ENCODE peak calls at places on chromosomes 1 and 21, in seven cellular contexts. I, J, Q, O, N, B and A are unnamed samples.

GRCh38 chr1:226580625-226581270 is 32.2 kb downstream of the STUM start:
- DNase-seq in O (no peak), I (no peak), B (no peak), J (no peak), N (no peak), Q (no peak), A (no peak)

GRCh38 chr21:42731264-42732032 is 78.0 kb downstream of the PDE9A start:
- DNase-seq in O (no peak), J (no peak), B (peak; percentile 76), N (no peak), Q (no peak), I (no peak), A (no peak)

GRCh38 chr1:158071106-158071505 is 77.7 kb downstream of the KIRREL1 start:
- DNase-seq in N (no peak), O (no peak), J (no peak), I (no peak), B (no peak), Q (no peak), A (no peak)

GRCh38 chr1:165877940-165878556 is 50.6 kb downstream of the UCK2 start:
- DNase-seq in J (no peak), I (peak; percentile 32), O (no peak), B (no peak), N (no peak), Q (no peak), A (no peak)

GRCh38 chr1:161172776-161173376 is 4.4 kb downstream of the B4GALT3 start:
- DNase-seq in B (no peak), I (no peak), N (no peak), Q (no peak), O (no peak), J (no peak), A (no peak)

GRCh38 chr1:116983112-116983511 is 18.4 kb upstream of the CD101 start:
- DNase-seq in J (no peak), N (no peak), Q (no peak), B (no peak), O (no peak), I (no peak), A (no peak)

GRCh38 chr1:217370757-217371156 is 260.1 kb downstream of the GPATCH2 start:
- DNase-seq in Q (no peak), J (no peak), I (no peak), N (no peak), B (no peak), O (no peak), A (no peak)

GRCh38 chr1:114466334-114467014 is 44.5 kb downstream of the TRIM33 start:
- DNase-seq in O (no peak), Q (no peak), I (peak; percentile 7), B (no peak), J (no peak), N (no peak), A (no peak)

GRCh38 chr21:26120833-26121232 is 49.7 kb downstream of the APP start:
- DNase-seq in O (no peak), N (peak; percentile 21), B (no peak), I (no peak), Q (no peak), J (no peak), A (no peak)

GRCh38 chr1:228944241-228944741 is 209.0 kb downstream of the RHOU start:
- DNase-seq in I (no peak), J (no peak), Q (no peak), B (no peak), N (no peak), O (no peak), A (no peak)

GRCh38 chr1:175750366-175751111 is 7.1 kb upstream of the TNR start:
- DNase-seq in B (no peak), I (no peak), O (peak; percentile 7), Q (no peak), N (no peak), J (no peak), A (no peak)

GRCh38 chr1:6033986-6034749 is 11.5 kb upstream of the KCNAB2 start:
- DNase-seq in J (peak; percentile 61), Q (no peak), N (peak; percentile 75), B (no peak), I (peak; percentile 12), O (peak; percentile 56), A (peak; percentile 18)

GRCh38 chr1:66412689-66413088 is 121.3 kb upstream of the SGIP1 start:
- DNase-seq in N (no peak), I (no peak), J (no peak), B (no peak), Q (no peak), O (no peak), A (no peak)

GRCh38 chr1:4699724-4700301 is 45.4 kb downstream of the AJAP1 start:
- DNase-seq in Q (no peak), O (no peak), N (no peak), J (no peak), I (peak; percentile 13), B (no peak), A (no peak)

GRCh38 chr1:4698911-4699310 is 44.5 kb downstream of the AJAP1 start:
- DNase-seq in Q (no peak), O (no peak), J (no peak), I (no peak), N (no peak), B (no peak), A (no peak)

GRCh38 chr1:4696753-4697152 is 42.3 kb downstream of the AJAP1 start:
- DNase-seq in J (no peak), Q (no peak), N (no peak), I (no peak), B (no peak), O (no peak), A (no peak)

GRCh38 chr1:4696161-4696745 is 41.8 kb downstream of the AJAP1 start:
- DNase-seq in N (no peak), O (no peak), J (no peak), B (no peak), Q (no peak), I (no peak), A (no peak)

DNA sequence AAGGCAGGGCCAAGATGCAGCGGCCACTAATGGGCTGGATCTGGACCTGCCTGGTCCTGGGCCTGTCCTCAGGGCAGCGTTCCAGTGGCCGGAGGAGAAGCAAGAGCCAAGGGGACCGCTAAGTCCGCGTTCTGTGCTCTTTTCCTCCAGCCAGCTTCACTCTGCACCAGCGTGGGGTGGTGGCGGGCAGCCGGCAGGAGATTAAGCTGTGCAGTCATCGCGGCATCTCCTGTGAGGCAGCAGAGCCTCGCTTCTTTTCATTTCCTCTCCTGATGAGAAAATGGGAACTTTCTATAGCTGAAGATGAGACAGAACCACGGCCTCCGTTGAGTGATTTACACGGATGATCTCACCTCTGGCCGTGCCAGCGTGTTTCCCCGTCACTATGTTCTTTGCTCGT is 43.4 kb downstream of the AJAP1 start:
- DNase-seq in Q (no peak), I (no peak), J (no peak), O (no peak), N (no peak), B (no peak), A (no peak)
- H3K4me1 ChIP-seq in Q (peaks cover 2% of the 10 kb centered on the region), I (no peaks in the 10 kb centered on the region), J (no peaks in the 10 kb centered on the region), O (no peaks in the 10 kb centered on the region), N (no peaks in the 10 kb centered on the region), B (peaks cover 4% of the 10 kb centered on the region), A (no peaks in the 10 kb centered on the region)

DNA sequence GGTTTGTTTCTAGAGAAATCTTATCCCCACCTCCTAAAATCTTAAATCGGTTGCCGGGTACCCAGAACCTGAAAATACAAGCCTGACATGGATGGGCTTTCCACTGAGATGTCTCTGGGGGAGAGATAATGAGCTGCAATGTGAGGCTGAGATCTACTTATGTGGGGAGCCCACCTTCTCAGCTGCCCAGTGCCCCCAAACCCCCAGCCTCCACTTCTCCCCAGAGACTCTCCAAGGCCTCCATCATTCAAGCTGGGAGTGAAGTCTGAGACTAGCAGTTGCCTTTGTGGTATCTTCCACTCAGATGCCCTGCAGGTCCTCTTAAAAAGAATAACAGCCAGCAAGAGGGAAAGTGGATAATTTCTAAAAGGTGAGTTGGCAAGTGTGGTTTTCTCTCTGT is 11.7 kb upstream of the ACTRT2 start:
- DNase-seq in J (no peak), B (no peak), O (no peak), N (no peak), I (no peak), Q (no peak), A (no peak)
- H3K9me3 ChIP-seq in J (peaks cover 16% of the 10 kb centered on the region), B (peaks cover 18% of the 10 kb centered on the region), O (no peaks in the 10 kb centered on the region), N (no peaks in the 10 kb centered on the region), I (peaks cover 10% of the 10 kb centered on the region), Q (peaks cover 40% of the 10 kb centered on the region), A (peaks cover 7% of the 10 kb centered on the region)

GRCh38 chr1:170685166-170685565 is 21.2 kb downstream of the PRRX1 start:
- DNase-seq in I (no peak), N (no peak), Q (no peak), B (no peak), O (no peak), J (no peak), A (no peak)

GRCh38 chr1:170682809-170683208 is 18.9 kb downstream of the PRRX1 start:
- DNase-seq in Q (no peak), I (no peak), O (no peak), B (no peak), J (no peak), N (no peak), A (no peak)

GRCh38 chr1:170680428-170680827 is 16.5 kb downstream of the PRRX1 start:
- DNase-seq in Q (no peak), N (no peak), J (no peak), O (no peak), B (no peak), I (no peak), A (no peak)

GRCh38 chr1:170678196-170678595 is 14.3 kb downstream of the PRRX1 start:
- DNase-seq in O (no peak), N (no peak), J (no peak), Q (no peak), I (no peak), B (no peak), A (no peak)

GRCh38 chr1:170682159-170682558 is 18.2 kb downstream of the PRRX1 start:
- DNase-seq in O (no peak), Q (no peak), B (no peak), J (no peak), I (no peak), N (no peak), A (no peak)
- H3K4me1 ChIP-seq in O (no peaks in the 10 kb centered on the region), Q (no peaks in the 10 kb centered on the region), B (peaks cover 21% of the 10 kb centered on the region), J (no peaks in the 10 kb centered on the region), I (no peaks in the 10 kb centered on the region), N (no peaks in the 10 kb centered on the region), A (no peaks in the 10 kb centered on the region)

GRCh38 chr1:40187399-40187798 is 26.2 kb downstream of the RLF start:
- DNase-seq in N (no peak), Q (no peak), J (no peak), O (peak; percentile 23), B (no peak), I (no peak), A (no peak)
- H3K9me3 ChIP-seq in N (no peaks in the 10 kb centered on the region), Q (no peaks in the 10 kb centered on the region), J (no peaks in the 10 kb centered on the region), O (no peaks in the 10 kb centered on the region), B (no peaks in the 10 kb centered on the region), I (no peaks in the 10 kb centered on the region), A (no peaks in the 10 kb centered on the region)

GRCh38 chr1:232894436-232894835 is 56.0 kb upstream of the NTPCR start:
- DNase-seq in B (no peak), N (no peak), I (no peak), O (no peak), J (no peak), Q (no peak), A (no peak)
- H3K4me1 ChIP-seq in B (no peaks in the 10 kb centered on the region), N (no peaks in the 10 kb centered on the region), I (no peaks in the 10 kb centered on the region), O (peaks cover 5% of the 10 kb centered on the region), J (no peaks in the 10 kb centered on the region), Q (peaks cover 3% of the 10 kb centered on the region), A (no peaks in the 10 kb centered on the region)

DNA sequence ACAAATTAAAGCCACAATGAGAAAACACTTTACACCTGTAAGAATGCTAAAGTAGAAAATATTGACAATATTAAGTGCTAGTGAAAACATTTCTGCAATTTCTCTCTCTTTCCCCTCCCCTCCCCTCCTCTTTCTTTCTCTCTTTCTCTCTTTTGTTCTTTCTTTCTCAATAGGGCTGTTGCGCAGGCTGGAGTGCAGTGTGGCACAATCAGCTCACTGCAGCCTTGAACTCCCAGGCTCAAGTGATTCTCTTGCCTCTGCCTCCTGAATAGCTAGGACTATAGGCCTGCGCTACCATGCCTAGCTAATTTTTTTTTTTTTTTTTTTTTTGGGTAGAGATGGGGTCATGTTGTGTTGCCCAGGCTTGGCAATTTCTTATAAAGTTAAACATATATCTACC is 5.9 kb upstream of the SHISAL2A start:
- DNase-seq in B (no peak), O (no peak), N (no peak), J (no peak), I (no peak), Q (no peak), A (no peak)
- H3K9me3 ChIP-seq in B (no peaks in the 10 kb centered on the region), O (no peaks in the 10 kb centered on the region), N (peaks cover 6% of the 10 kb centered on the region), J (peaks cover 6% of the 10 kb centered on the region), I (peaks cover 17% of the 10 kb centered on the region), Q (peaks cover 7% of the 10 kb centered on the region), A (no peaks in the 10 kb centered on the region)